ENCODE peak calls at places on chromosomes 5 and 9, in seven cellular contexts. E is PC-3, Q is IMR-90, T is endothelial cell of umbilical vein, Y is neural progenitor cell, S is HCT116, G is A549. H is an unnamed sample. For H3K4me1, the result is how much of the 10 kb centered on the place peaks cover.

GRCh38 chr5:65032250-65032649 is 263.5 kb downstream of the CWC27 start:
- DNase-seq in E (no peak), Q (peak), T (peak), Y (no peak), S (no peak), G (no peak), H (no peak)

GRCh38 chr5:27437594-27438200 is 399.3 kb upstream of the CDH9 start:
- DNase-seq in E (no peak), Q (no peak), T (no peak), Y (no peak), S (no peak), G (no peak), H (no peak)

GRCh38 chr5:151683936-151684586 is 2.7 kb downstream of the SPARC start:
- DNase-seq in E (no peak), Q (no peak), T (peak), Y (no peak), S (no peak), G (no peak), H (no peak)

GRCh38 chr5:83925321-83925877 is 204.7 kb upstream of the HAPLN1 start:
- DNase-seq in E (peak), Q (peak), T (no peak), Y (no peak), S (peak), G (no peak), H (no peak)

GRCh38 chr9:114392749-114393112 is 4.9 kb upstream of the AKNA start:
- DNase-seq in E (peak), Q (no peak), T (no peak), Y (no peak), S (no peak), G (no peak), H (peak)

GRCh38 chr9:136392538-136393449 is 7.2 kb downstream of the SNAPC4 start:
- DNase-seq in E (no peak), Q (no peak), T (no peak), Y (no peak), S (no peak), G (no peak), H (no peak)

GRCh38 chr9:128702445-128702948 is at the start of gene PKN3:
- DNase-seq in E (peak), Q (peak), T (peak), Y (peak), S (peak), G (peak), H (peak)

GRCh38 chr9:92728831-92729734 is 35.5 kb downstream of the BICD2 start:
- DNase-seq in E (no peak), Q (peak), T (no peak), Y (peak), S (no peak), G (no peak), H (no peak)

GRCh38 chr5:2801602-2802525 is 50.4 kb upstream of the IRX2 start:
- DNase-seq in E (no peak), Q (no peak), T (no peak), Y (no peak), S (no peak), G (no peak), H (no peak)

GRCh38 chr5:56534102-56534501 is 281.2 kb upstream of the MAP3K1 start:
- DNase-seq in E (peak), Q (no peak), T (no peak), Y (no peak), S (peak), G (peak), H (peak)

GRCh38 chr5:167573274-167574127 is 717.9 kb upstream of the WWC1 start:
- DNase-seq in E (no peak), Q (peak), T (no peak), Y (peak), S (no peak), G (no peak), H (peak)

GRCh38 chr9:83384214-83384613 is 154.0 kb downstream of the FRMD3 start:
- DNase-seq in E (no peak), Q (no peak), T (no peak), Y (no peak), S (no peak), G (no peak), H (no peak)

GRCh38 chr5:127409236-127409921 is 108.1 kb upstream of the PRRC1 start:
- DNase-seq in E (no peak), Q (no peak), T (no peak), Y (no peak), S (no peak), G (no peak), H (no peak)

GRCh38 chr5:179264641-179265528 is 80.4 kb downstream of the ADAMTS2 start:
- DNase-seq in E (no peak), Q (no peak), T (no peak), Y (no peak), S (no peak), G (no peak), H (no peak)

GRCh38 chr9:90219548-90220118 is 423.0 kb downstream of the DIRAS2 start:
- DNase-seq in E (peak), Q (no peak), T (no peak), Y (peak), S (no peak), G (peak), H (peak)

GRCh38 chr5:84688566-84688965 is 303.9 kb upstream of the EDIL3 start:
- DNase-seq in E (peak), Q (peak), T (no peak), Y (no peak), S (no peak), G (no peak), H (no peak)

GRCh38 chr5:140877262-140877581 is 2.1 kb downstream of the PCDHA12 start:
- DNase-seq in E (no peak), Q (no peak), T (no peak), Y (no peak), S (no peak), G (no peak), H (no peak)

GRCh38 chr9:14062449-14063187 is 251.3 kb downstream of the NFIB start:
- DNase-seq in E (peak), Q (peak), T (peak), Y (no peak), S (no peak), G (no peak), H (no peak)

GRCh38 chr9:28031521-28032177 is 458.4 kb upstream of the C9orf72 start:
- DNase-seq in E (no peak), Q (no peak), T (no peak), Y (peak), S (no peak), G (no peak), H (no peak)

GRCh38 chr5:10588109-10588775 is 24.4 kb downstream of the ANKRD33B start:
- DNase-seq in E (no peak), Q (no peak), T (no peak), Y (no peak), S (no peak), G (no peak), H (no peak)

DNA sequence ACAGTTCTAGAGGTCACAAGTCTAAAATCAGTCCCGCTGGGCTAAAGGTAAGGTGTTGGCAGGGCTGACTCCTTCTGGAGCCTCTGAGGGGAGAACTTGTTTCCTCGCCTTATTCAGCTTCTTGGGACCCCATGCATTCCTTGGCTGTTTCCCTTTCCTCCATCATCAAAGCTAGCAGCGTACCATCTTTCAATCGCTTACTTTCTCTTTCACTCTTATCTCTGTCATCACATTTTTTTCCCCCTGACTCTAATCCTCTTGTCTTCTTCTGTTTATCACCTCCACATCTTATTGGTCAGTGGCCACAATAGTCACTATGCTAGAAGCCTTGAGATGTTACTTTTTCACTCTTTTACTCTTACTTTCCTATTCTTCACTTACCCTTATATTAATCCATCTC is 72.5 kb upstream of the SPEF2 start:
- DNase-seq in E (no peak), Q (no peak), T (no peak), Y (no peak), S (no peak), G (no peak), H (no peak)
- H3K4me2 ChIP-seq in E (no peak), Q (peak), T (no peak), Y (no peak), S (no peak), G (no peak), H (no peak)

GRCh38 chr5:14189680-14190079 is 46.5 kb downstream of the TRIO start:
- DNase-seq in E (no peak), Q (no peak), T (no peak), Y (no peak), S (no peak), G (no peak), H (no peak)
- H3K4me1 ChIP-seq in E (half or more), Q (under half), T (half or more), Y (under half), S (half or more), G (half or more), H (under half)

GRCh38 chr5:59040007-59040803 is 457.3 kb downstream of the RAB3C start:
- DNase-seq in E (no peak), Q (no peak), T (peak), Y (no peak), S (no peak), G (no peak), H (no peak)

GRCh38 chr5:59038169-59039002 is 455.5 kb downstream of the RAB3C start:
- DNase-seq in E (no peak), Q (peak), T (no peak), Y (peak), S (no peak), G (no peak), H (peak)

GRCh38 chr5:59039296-59040006 is 456.6 kb downstream of the RAB3C start:
- DNase-seq in E (peak), Q (peak), T (peak), Y (peak), S (no peak), G (no peak), H (peak)

GRCh38 chr5:59037453-59038168 is 454.7 kb downstream of the RAB3C start:
- DNase-seq in E (no peak), Q (no peak), T (no peak), Y (no peak), S (no peak), G (no peak), H (no peak)

DNA sequence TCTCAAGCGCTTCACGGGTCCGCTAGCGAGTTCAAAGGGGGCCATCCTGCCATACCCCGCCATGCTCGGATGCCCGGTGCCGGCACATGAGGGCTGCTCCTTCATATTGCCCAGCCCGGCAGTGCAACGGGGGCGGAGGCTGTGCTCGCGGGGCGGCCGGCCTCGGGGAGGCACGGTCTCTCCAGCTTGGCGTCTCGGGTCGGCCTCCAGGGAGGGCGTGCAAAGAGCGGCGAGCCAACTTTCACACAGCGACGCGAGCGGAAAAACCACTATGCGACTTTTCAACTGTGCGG is 456.1 kb downstream of the RAB3C start:
- DNase-seq in E (no peak), Q (no peak), T (peak), Y (peak), S (no peak), G (no peak), H (no peak)
- TF ChIP-seq CTCF in E (no peak), Q (no peak), T (no peak), Y (no peak), S (no peak), G (no peak), H (no peak)

DNA sequence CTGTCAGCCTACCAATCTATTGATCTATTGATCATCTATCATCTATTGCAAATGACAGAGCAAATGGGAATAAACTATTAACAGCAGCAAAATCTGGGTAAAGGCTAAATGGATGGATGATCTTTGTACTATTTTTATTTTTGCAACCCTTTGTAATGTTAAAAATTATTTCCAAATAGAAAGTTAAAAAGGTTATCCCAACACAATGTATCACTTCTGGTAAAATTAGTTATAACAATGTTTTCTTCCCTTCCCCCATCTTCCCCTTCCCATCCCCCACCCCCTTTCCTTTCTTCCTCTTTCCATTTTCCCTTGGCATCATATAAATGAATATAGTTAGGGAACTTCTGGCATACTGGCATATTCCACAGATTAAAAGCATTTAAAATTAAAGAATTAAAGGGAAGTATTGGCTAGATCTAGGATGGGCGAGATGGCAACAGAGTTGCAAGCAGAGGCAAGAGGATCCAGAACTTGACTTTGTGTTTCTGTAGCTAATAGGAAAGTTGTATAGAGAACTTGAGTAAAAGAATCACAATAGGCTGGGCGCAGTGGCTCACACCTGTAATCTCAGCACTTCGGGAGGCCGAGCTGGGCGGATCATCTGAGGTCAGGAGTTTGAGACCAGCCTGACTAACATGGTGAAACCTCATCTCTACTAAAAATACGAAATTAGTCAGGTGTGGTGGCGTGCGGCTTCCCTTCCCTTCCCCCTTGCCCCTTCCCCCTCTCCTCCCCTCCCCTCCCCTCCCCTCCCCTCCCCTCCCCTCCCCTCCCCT is 66.6 kb upstream of the TAF11L2 start:
- DNase-seq in E (no peak), Q (no peak), T (no peak), Y (no peak), S (no peak), G (no peak), H (no peak)
- H3K4me2 ChIP-seq in E (no peak), Q (no peak), T (no peak), Y (no peak), S (no peak), G (no peak), H (no peak)

GRCh38 chr9:8874482-8874881 is 1074.9 kb upstream of the DMAC1 start:
- DNase-seq in E (no peak), Q (no peak), T (no peak), Y (no peak), S (no peak), G (no peak), H (no peak)
- H3K4me1 ChIP-seq in E (under half), Q (under half), T (under half), Y (under half), S (under half), G (under half), H (under half)

GRCh38 chr5:106267256-106267655 is 1403.5 kb downstream of the EFNA5 start:
- DNase-seq in E (no peak), Q (no peak), T (no peak), Y (no peak), S (no peak), G (no peak), H (no peak)

DNA sequence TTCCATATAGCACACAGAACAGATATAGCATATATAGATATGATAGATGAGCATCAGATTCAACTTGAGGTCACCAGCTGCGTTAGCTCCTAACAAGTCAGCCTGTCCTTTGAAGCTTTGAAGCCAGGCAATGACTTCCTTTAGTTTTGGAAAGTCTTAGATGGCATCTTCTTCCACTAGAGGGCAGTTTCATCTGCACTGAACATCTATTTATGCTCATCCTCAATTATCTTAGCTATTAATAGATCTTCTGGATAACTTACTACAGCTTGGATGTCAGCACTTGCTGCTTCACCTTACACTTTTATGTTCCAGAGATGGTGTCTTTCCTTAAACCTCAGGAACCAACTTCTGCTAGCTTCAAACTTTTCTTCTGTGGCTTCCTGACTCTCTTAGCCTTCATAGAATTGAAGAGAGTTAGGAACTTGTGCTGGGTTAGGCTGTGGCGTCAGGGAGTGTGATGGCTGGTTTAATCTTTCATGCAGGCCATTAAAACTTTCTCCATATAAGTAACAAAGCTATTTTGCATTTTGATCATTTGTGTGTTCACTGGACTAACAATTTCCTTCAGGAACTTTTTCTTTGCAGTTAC is 1401.4 kb downstream of the EFNA5 start:
- DNase-seq in E (peak), Q (peak), T (peak), Y (peak), S (peak), G (no peak), H (peak)
- TF ChIP-seq CTCF in E (peak), Q (peak), T (peak), Y (peak), S (peak), G (peak), H (peak)

GRCh38 chr9:79817469-79818004 is 245.8 kb downstream of the TLE4 start:
- DNase-seq in E (no peak), Q (no peak), T (no peak), Y (peak), S (no peak), G (no peak), H (no peak)
- H3K4me2 ChIP-seq in E (no peak), Q (no peak), T (no peak), Y (no peak), S (no peak), G (no peak), H (no peak)

GRCh38 chr9:134372621-134373267 is 46.5 kb downstream of the RXRA start:
- DNase-seq in E (no peak), Q (no peak), T (no peak), Y (no peak), S (no peak), G (no peak), H (no peak)
- H3K4me1 ChIP-seq in E (under half), Q (under half), T (under half), Y (under half), S (under half), G (half or more), H (under half)

H was measured in hepatocyte.